ENCODE peak calls at places on chromosomes 4 and X, in seven cellular contexts. U is colonic mucosa, D is tibial artery, E is astrocyte, N is IMR-90, Z is spleen, W is WERI-Rb-1. A is an unnamed sample.

GRCh38 chrX:127313638-127314037 is 494.1 kb downstream of the PRR32 start:
- DNase-seq in U (no peak), D (no peak), E (no peak), N (no peak), Z (no peak), W (no peak), A (no peak)

GRCh38 chr4:2825740-2826139 is 17.9 kb upstream of the ADD1 start:
- DNase-seq in U (no peak), D (peak; percentile 9), E (no peak), N (no peak), Z (no peak), W (no peak), A (no peak)

GRCh38 chr4:142614621-142615323 is 231.3 kb downstream of the INPP4B start:
- DNase-seq in U (no peak), D (no peak), E (peak; percentile 76), N (peak; percentile 68), Z (no peak), W (no peak), A (peak; percentile 16)

GRCh38 chrX:97685753-97686152 is 802.0 kb downstream of the RPA4 start:
- DNase-seq in U (peak; percentile 23), D (no peak), E (peak; percentile 2), N (peak; percentile 40), Z (no peak), W (peak; percentile 45), A (no peak)

GRCh38 chr4:86032476-86033022 is 327.3 kb downstream of the MAPK10 start:
- DNase-seq in U (no peak), D (no peak), E (peak; percentile 95), N (peak; percentile 83), Z (no peak), W (no peak), A (peak; percentile 86)

GRCh38 chr4:11111876-11112275 is 316.8 kb downstream of the HS3ST1 start:
- DNase-seq in U (no peak), D (no peak), E (no peak), N (no peak), Z (no peak), W (no peak), A (no peak)

GRCh38 chr4:74503580-74503979 is 58.6 kb downstream of the AREG start:
- DNase-seq in U (no peak), D (no peak), E (peak; percentile 75), N (peak; percentile 88), Z (no peak), W (no peak), A (no peak)

GRCh38 chr4:181909368-181909767 is 333.8 kb upstream of the TENM3 start:
- DNase-seq in U (no peak), D (no peak), E (peak; percentile 88), N (peak; percentile 91), Z (no peak), W (no peak), A (peak; percentile 28)

GRCh38 chr4:82201303-82201702 is 172.5 kb downstream of the HNRNPD start:
- DNase-seq in U (no peak), D (no peak), E (peak; percentile 36), N (no peak), Z (no peak), W (no peak), A (no peak)

GRCh38 chr4:1790005-1790404 is 3.1 kb upstream of the FGFR3 start:
- DNase-seq in U (no peak), D (no peak), E (no peak), N (no peak), Z (no peak), W (no peak), A (no peak)

GRCh38 chr4:100017627-100018310 is 67.7 kb upstream of the H2AZ1 start:
- DNase-seq in U (no peak), D (no peak), E (no peak), N (peak; percentile 21), Z (no peak), W (no peak), A (no peak)

GRCh38 chr4:45795165-45795564 is 328.7 kb downstream of the GABRG1 start:
- DNase-seq in U (no peak), D (no peak), E (no peak), N (no peak), Z (no peak), W (no peak), A (no peak)

GRCh38 chrX:97446298-97446882 is 562.7 kb downstream of the RPA4 start:
- DNase-seq in U (no peak), D (no peak), E (peak; percentile 1), N (no peak), Z (no peak), W (no peak), A (no peak)

GRCh38 chr4:125780159-125780558 is 465.4 kb downstream of the FAT4 start:
- DNase-seq in U (no peak), D (no peak), E (peak; percentile 4), N (peak; percentile 57), Z (no peak), W (no peak), A (peak; percentile 10)

GRCh38 chrX:153411255-153411987 is at the start of gene ZFP92:
- DNase-seq in U (no peak), D (no peak), E (no peak), N (no peak), Z (peak; percentile 81), W (no peak), A (no peak)

GRCh38 chrX:23756165-23756564 is 13.1 kb upstream of the ACOT9 start:
- DNase-seq in U (peak; percentile 74), D (peak; percentile 43), E (peak; percentile 5), N (peak; percentile 41), Z (peak; percentile 84), W (peak; percentile 57), A (no peak)

GRCh38 chr4:53273726-53274125 is 92.1 kb downstream of the SCFD2 start:
- DNase-seq in U (no peak), D (no peak), E (peak; percentile 59), N (peak; percentile 53), Z (no peak), W (no peak), A (peak; percentile 19)

GRCh38 chr4:150960079-150960478 is 55.0 kb downstream of the LRBA start:
- DNase-seq in U (no peak), D (no peak), E (no peak), N (peak; percentile 37), Z (no peak), W (peak; percentile 40), A (no peak)

GRCh38 chrX:49276671-49277519 is 7.3 kb downstream of the PPP1R3F start:
- DNase-seq in U (no peak), D (no peak), E (no peak), N (peak; percentile 41), Z (peak; percentile 43), W (no peak), A (no peak)

GRCh38 chr4:89111833-89112563 is 665 bp downstream of the TIGD2 start:
- DNase-seq in U (peak; percentile 40), D (no peak), E (peak; percentile 86), N (peak; percentile 95), Z (no peak), W (no peak), A (peak; percentile 79)

GRCh38 chrX:39850630-39851152 is 247.1 kb downstream of the BCOR start:
- DNase-seq in U (no peak), D (no peak), E (peak; percentile 31), N (peak; percentile 69), Z (no peak), W (peak; percentile 95), A (no peak)

DNA sequence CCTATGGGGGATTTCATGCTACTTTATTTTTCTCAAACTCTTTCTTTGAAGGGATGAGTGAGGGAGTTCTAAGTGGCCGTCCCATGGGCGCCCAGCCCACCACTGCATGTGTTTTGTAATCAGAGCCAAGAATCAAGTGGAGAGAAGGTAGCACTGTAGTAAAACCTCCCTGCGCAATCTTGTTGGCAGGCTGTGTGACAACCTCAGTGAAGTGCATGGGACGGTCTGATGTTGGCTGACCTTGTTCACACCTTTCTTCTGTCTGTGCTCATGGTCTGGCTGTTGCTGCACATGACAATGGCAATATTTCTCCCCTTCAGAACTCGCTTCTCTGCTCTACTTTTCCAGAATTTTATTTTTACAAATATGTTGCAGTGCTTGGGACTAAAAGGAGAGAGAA is 71.2 kb upstream of the SHISA3 start:
- DNase-seq in U (no peak), D (no peak), E (no peak), N (no peak), Z (no peak), W (no peak), A (no peak)
- H3K4me3 ChIP-seq in U (no peak overlapping the region), D (no peak overlapping the region), E (no peak overlapping the region), N (no peak overlapping the region), Z (no peak overlapping the region), W (no peak overlapping the region), A (no peak overlapping the region)

GRCh38 chr4:66182651-66183050 is 512.4 kb upstream of the EPHA5 start:
- DNase-seq in U (no peak), D (no peak), E (no peak), N (no peak), Z (no peak), W (no peak), A (no peak)
- TF ChIP-seq CTCF in U (no peak), D (no peak), E (no peak), N (no peak), Z (no peak), W (no peak), A (no peak)

GRCh38 chr4:182971702-182972101 is 54.5 kb upstream of the DCTD start:
- DNase-seq in U (no peak), D (no peak), E (no peak), N (no peak), Z (no peak), W (no peak), A (no peak)
- H3K4me3 ChIP-seq in U (no peak overlapping the region), D (no peak overlapping the region), E (no peak overlapping the region), N (no peak overlapping the region), Z (no peak overlapping the region), W (no peak overlapping the region), A (no peak overlapping the region)

DNA sequence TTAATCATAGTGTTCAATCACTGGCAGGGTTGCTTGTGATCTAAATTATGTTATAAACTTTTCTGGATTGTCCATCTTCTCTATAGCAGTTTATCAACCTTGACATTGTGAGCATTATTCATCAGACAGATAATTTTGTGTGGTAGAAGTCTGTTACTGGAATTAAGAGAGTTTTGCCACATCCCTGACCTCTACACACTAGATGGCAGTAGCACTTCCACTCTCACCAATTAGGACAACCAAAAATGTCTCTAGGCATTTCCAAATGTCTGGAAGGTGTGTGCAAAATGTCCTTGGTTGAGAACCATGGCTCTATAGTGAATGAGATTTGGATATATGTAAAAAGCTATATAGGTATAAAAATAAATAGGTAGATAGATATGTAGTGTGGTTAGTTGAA is 324.1 kb upstream of the FAM47C start:
- DNase-seq in U (no peak), D (no peak), E (no peak), N (no peak), Z (no peak), W (no peak), A (no peak)
- TF ChIP-seq CTCF in U (no peak), D (no peak), E (no peak), N (no peak), Z (no peak), W (peak; percentile 40), A (no peak)

A was measured in AG04449.